ENCODE peak calls at places on chromosomes 7 and 10, in four cellular contexts. D is GM23338, U is MM.1S, V is hepatocyte. N is an unnamed sample.

GRCh38 chr10:71075066-71075758 is 137.2 kb upstream of the UNC5B start:
- DNase-seq in D (no peak), U (no peak), V (no peak), N (no peak)

GRCh38 chr7:55209366-55209765 is 155.8 kb upstream of the LANCL2 start:
- DNase-seq in D (no peak), U (no peak), V (peak), N (no peak)

GRCh38 chr7:43694399-43694748 is 34.9 kb downstream of the COA1 start:
- DNase-seq in D (no peak), U (no peak), V (no peak), N (no peak)

GRCh38 chr10:93065675-93066543 is 5.3 kb downstream of the CYP26C1 start:
- DNase-seq in D (peak), U (no peak), V (no peak), N (no peak)

GRCh38 chr10:113320213-113320612 is 232.6 kb upstream of the HABP2 start:
- DNase-seq in D (no peak), U (no peak), V (no peak), N (no peak)

GRCh38 chr10:83522881-83523386 is 616.4 kb upstream of the GHITM start:
- DNase-seq in D (no peak), U (no peak), V (peak), N (no peak)

GRCh38 chr7:111827863-111828504 is 265.7 kb upstream of the IMMP2L start:
- DNase-seq in D (no peak), U (no peak), V (peak), N (no peak)

GRCh38 chr10:81696609-81697388 is 178.2 kb upstream of the NRG3 start:
- DNase-seq in D (peak), U (no peak), V (peak), N (no peak)

GRCh38 chr10:78974409-78975317 is 94.1 kb upstream of the ZMIZ1 start:
- DNase-seq in D (peak), U (peak), V (peak), N (peak)

GRCh38 chr10:133393401-133394063 is 425 bp upstream of the MTG1 start:
- DNase-seq in D (no peak), U (no peak), V (no peak), N (no peak)

GRCh38 chr10:17115683-17116082 is 13.9 kb downstream of the CUBN start:
- DNase-seq in D (peak), U (no peak), V (peak), N (no peak)

GRCh38 chr7:158396301-158396905 is 191.2 kb downstream of the PTPRN2 start:
- DNase-seq in D (no peak), U (no peak), V (no peak), N (no peak)

GRCh38 chr10:78511324-78512204 is 477.9 kb downstream of the RPS24 start:
- DNase-seq in D (no peak), U (no peak), V (no peak), N (no peak)

GRCh38 chr10:100879741-100880360 is 32.9 kb upstream of the SLF2 start:
- DNase-seq in D (peak), U (no peak), V (no peak), N (no peak)

GRCh38 chr10:78744521-78745090 is 324.2 kb upstream of the ZMIZ1 start:
- DNase-seq in D (no peak), U (no peak), V (peak), N (no peak)

GRCh38 chr10:49187950-49188761 is at the start of gene TMEM273:
- DNase-seq in D (no peak), U (peak), V (no peak), N (peak)

GRCh38 chr7:99621271-99621670 is 4.5 kb downstream of the ZSCAN25 start:
- DNase-seq in D (no peak), U (no peak), V (no peak), N (no peak)

GRCh38 chr7:122289426-122289825 is 15.1 kb downstream of the FEZF1 start:
- DNase-seq in D (no peak), U (no peak), V (no peak), N (no peak)

GRCh38 chr7:36490335-36490940 is 100.8 kb downstream of the ANLN start:
- DNase-seq in D (no peak), U (no peak), V (no peak), N (no peak)

GRCh38 chr10:22719406-22720042 is 5.1 kb upstream of the PIP4K2A start:
- DNase-seq in D (no peak), U (no peak), V (no peak), N (no peak)

GRCh38 chr7:131188367-131189339 is 139.0 kb upstream of the MKLN1 start:
- DNase-seq in D (no peak), U (peak), V (peak), N (no peak)

GRCh38 chr7:147981072-147981813 is 609.3 kb upstream of the C7orf33 start:
- DNase-seq in D (no peak), U (peak), V (no peak), N (no peak)

GRCh38 chr7:140478361-140479061 is 794 bp downstream of the MKRN1 start:
- DNase-seq in D (peak), U (peak), V (peak), N (peak)

GRCh38 chr10:43202657-43203490 is 64.0 kb downstream of the RASGEF1A start:
- DNase-seq in D (peak), U (no peak), V (peak), N (peak)

GRCh38 chr10:48821692-48822091 is 117.9 kb downstream of the LRRC18 start:
- DNase-seq in D (no peak), U (no peak), V (no peak), N (no peak)

GRCh38 chr10:74047871-74048270 is 50.0 kb downstream of the VCL start:
- DNase-seq in D (no peak), U (no peak), V (no peak), N (no peak)

GRCh38 chr7:123601530-123601929 is at the start of gene ASB15:
- DNase-seq in D (no peak), U (no peak), V (no peak), N (no peak)

GRCh38 chr10:110268442-110268841 is 36.3 kb downstream of the SMNDC1 start:
- DNase-seq in D (no peak), U (peak), V (no peak), N (peak)

GRCh38 chr7:228610-229009 is 36.2 kb downstream of the FAM20C start:
- DNase-seq in D (no peak), U (no peak), V (no peak), N (no peak)

GRCh38 chr7:76280408-76280807 is 22.1 kb upstream of the HSPB1 start:
- DNase-seq in D (peak), U (no peak), V (no peak), N (no peak)

GRCh38 chr7:76281006-76281705 is 21.3 kb upstream of the HSPB1 start:
- DNase-seq in D (no peak), U (no peak), V (no peak), N (no peak)

GRCh38 chr7:76283254-76284159 is 19.0 kb upstream of the HSPB1 start:
- DNase-seq in D (no peak), U (no peak), V (no peak), N (no peak)

GRCh38 chr7:76281706-76282343 is 20.6 kb upstream of the HSPB1 start:
- DNase-seq in D (peak), U (no peak), V (no peak), N (no peak)

GRCh38 chr7:76282344-76283253 is 19.9 kb upstream of the HSPB1 start:
- DNase-seq in D (peak), U (no peak), V (no peak), N (no peak)
- H3K4me3 ChIP-seq in D (peak), U (no peak), V (peak), N (no peak)

DNA sequence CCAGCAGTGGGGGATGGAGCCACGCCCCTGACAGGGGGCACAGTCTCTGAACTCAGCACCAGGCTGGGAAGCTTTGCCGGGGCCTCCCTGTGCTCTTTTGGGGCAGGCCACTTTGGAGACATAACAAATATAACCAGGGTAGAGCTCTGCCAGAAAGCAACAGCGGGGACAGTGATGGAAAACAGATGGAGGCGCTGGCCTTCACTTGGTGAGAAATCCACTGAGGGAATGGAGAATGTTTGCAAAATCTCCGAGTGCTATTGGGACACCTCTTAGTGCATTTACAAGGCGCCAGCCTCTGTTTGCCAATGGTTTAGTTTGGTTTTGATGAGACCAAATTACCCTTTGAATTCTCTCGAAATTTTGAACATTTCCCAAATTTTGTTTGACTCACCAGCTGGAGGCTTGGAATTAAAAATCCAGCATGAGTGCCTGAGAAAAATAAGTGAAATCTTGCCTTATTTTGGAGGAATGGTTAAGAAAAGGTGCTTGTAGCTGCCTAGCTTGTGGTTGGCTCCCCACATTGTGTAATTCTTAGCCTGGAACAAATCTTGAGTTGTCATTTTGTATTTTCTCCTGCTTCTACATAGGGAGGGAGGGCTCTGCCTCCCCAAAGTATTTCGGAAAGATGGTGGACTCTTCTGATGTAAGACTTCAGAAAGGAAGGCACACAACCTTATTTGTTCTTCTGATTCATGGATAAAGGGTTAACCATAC is 980.5 kb downstream of the LRMDA start:
- DNase-seq in D (no peak), U (no peak), V (no peak), N (no peak)
- TF ChIP-seq EZH2phosphoT487 in D (no peak), U (no peak), V (no peak), N (no peak)

GRCh38 chr7:81154565-81154964 is 235.7 kb upstream of the SEMA3C start:
- DNase-seq in D (no peak), U (no peak), V (no peak), N (no peak)

GRCh38 chr7:81155654-81156373 is 237.0 kb upstream of the SEMA3C start:
- DNase-seq in D (peak), U (no peak), V (peak), N (no peak)

DNA sequence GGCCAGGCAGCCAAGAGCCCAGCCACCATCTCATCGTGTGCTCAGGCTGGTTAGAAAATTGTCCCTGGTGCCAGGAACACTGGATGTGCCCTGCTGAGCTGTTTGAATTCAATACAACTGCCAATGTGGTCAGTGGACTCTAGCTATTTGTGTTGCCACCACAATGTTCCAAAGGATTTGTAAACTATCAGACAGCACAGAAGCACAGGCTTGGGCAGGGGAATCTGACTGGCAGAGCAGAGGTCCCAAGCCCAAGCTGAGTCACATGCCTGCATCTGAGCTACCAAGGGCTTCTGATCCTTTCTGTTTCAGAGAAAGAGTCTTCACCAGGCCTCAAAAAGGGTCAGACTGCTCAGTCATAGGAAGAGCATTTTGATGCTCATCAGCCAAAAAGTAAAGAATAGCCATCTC is 232.1 kb upstream of the SEMA3C start:
- DNase-seq in D (no peak), U (no peak), V (no peak), N (no peak)
- H2AFZ ChIP-seq in D (peak), U (no peak), V (no peak), N (no peak)

DNA sequence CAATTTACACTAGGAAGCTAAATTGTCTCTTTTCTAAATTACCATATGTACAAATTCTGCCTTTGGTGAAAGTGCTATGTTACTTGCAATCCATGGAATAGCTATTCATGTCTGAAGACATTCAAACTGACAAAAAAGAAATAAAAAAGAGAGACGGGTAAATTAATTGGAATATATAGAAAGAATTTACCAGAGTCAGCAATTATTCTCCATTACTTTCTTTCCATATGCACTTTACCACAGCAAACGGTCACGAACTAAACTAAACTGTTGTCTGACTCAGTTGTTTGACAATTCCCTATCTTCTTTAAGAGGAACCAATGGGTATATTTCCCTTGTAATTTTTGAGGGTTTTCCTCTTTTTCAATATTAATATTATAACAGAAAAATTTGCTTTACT is 85.7 kb downstream of the HOXA1 start:
- DNase-seq in D (no peak), U (no peak), V (no peak), N (no peak)
- H3K4me3 ChIP-seq in D (no peak), U (no peak), V (no peak), N (no peak)

GRCh38 chr10:13462551-13462950 is 66.3 kb downstream of the BEND7 start:
- DNase-seq in D (no peak), U (no peak), V (no peak), N (no peak)
- TF ChIP-seq EZH2phosphoT487 in D (no peak), U (no peak), V (no peak), N (no peak)